ENCODE peak calls at places on chromosomes 5 and 9, in ten cellular contexts. N is activated naive CD4-positive, alpha-beta T cell; F is T-helper 2 cell; P is astrocyte of the spinal cord; J is posterior cingulate gyrus; U is Jurkat, Clone E6-1; L is Right ventricle myocardium superior; O is hypothalamus; W is GDM1; A is GM04504. R is an unnamed sample.

GRCh38 chr9:134778841-134779411 is 101.7 kb upstream of the FCN2 start:
- DNase-seq in P (peak), A (no peak), J (peak), U (no peak), F (no peak), N (no peak), W (no peak), L (peak), O (no peak), R (peak)

GRCh38 chr5:43193171-43193951 is 1.3 kb downstream of the NIM1K start:
- DNase-seq in U (peak), N (no peak), O (no peak), L (no peak), J (no peak), W (no peak), A (peak), F (peak), P (peak), R (peak)

GRCh38 chr5:136754216-136754615 is 388.9 kb upstream of the TRPC7 start:
- DNase-seq in P (no peak), W (no peak), N (no peak), J (no peak), O (no peak), F (no peak), U (no peak), L (no peak), A (no peak), R (no peak)

GRCh38 chr5:73673161-73673591 is 47.2 kb downstream of the ARHGEF28 start:
- DNase-seq in P (peak), O (no peak), F (no peak), L (no peak), N (no peak), J (no peak), W (peak), U (no peak), A (peak), R (no peak)

GRCh38 chr9:36276840-36277239 is 18.6 kb upstream of the GNE start:
- DNase-seq in W (no peak), P (peak), U (no peak), L (no peak), J (no peak), A (peak), N (no peak), O (no peak), F (no peak), R (no peak)

GRCh38 chr5:13917061-13917460 is 27.4 kb downstream of the DNAH5 start:
- DNase-seq in O (no peak), N (no peak), L (no peak), P (no peak), F (no peak), W (no peak), J (no peak), A (no peak), U (no peak), R (no peak)

GRCh38 chr9:131981116-131981847 is 98.4 kb downstream of the MED27 start:
- DNase-seq in O (no peak), A (no peak), W (no peak), U (no peak), F (no peak), J (no peak), N (no peak), L (no peak), P (peak), R (no peak)

GRCh38 chr5:82924990-82925385 is 152.2 kb downstream of the TMEM167A start:
- DNase-seq in F (no peak), J (no peak), O (no peak), N (no peak), W (no peak), U (no peak), P (peak), L (no peak), A (no peak), R (no peak)

GRCh38 chr5:139390639-139391569 is 1.2 kb upstream of the MZB1 start:
- DNase-seq in J (no peak), O (no peak), F (no peak), U (no peak), A (no peak), L (no peak), W (no peak), P (no peak), N (no peak), R (no peak)

GRCh38 chr5:2633992-2634391 is 117.5 kb downstream of the IRX2 start:
- DNase-seq in A (no peak), U (no peak), F (no peak), P (no peak), N (no peak), W (no peak), O (no peak), L (no peak), J (peak), R (no peak)

GRCh38 chr5:147673276-147673675 is 109.3 kb downstream of the JAKMIP2 start:
- DNase-seq in U (no peak), N (no peak), A (no peak), W (no peak), L (no peak), P (no peak), J (no peak), F (no peak), O (no peak), R (peak)

GRCh38 chr5:108432024-108432423 is 50.1 kb upstream of the FBXL17 start:
- DNase-seq in P (peak), J (no peak), L (no peak), O (no peak), F (no peak), U (no peak), A (peak), W (no peak), N (no peak), R (no peak)

GRCh38 chr5:79107020-79107796 is 4.4 kb upstream of the BHMT start:
- DNase-seq in J (no peak), L (no peak), F (no peak), U (no peak), W (no peak), O (no peak), N (no peak), P (no peak), A (no peak), R (no peak)

GRCh38 chr5:40429258-40430111 is 250.2 kb upstream of the PTGER4 start:
- DNase-seq in A (no peak), J (no peak), L (peak), U (peak), N (no peak), P (peak), W (no peak), F (no peak), O (no peak), R (no peak)

GRCh38 chr9:79353856-79354520 is 217.8 kb upstream of the TLE4 start:
- DNase-seq in A (peak), P (peak), N (no peak), F (no peak), W (no peak), L (no peak), O (no peak), J (no peak), U (no peak), R (no peak)

GRCh38 chr5:107092695-107093094 is 578.0 kb downstream of the EFNA5 start:
- DNase-seq in O (no peak), U (no peak), A (no peak), P (no peak), L (no peak), N (no peak), F (no peak), J (no peak), W (no peak), R (no peak)

GRCh38 chr5:145495171-145495570 is 340.0 kb downstream of the PRELID2 start:
- DNase-seq in J (no peak), W (no peak), U (no peak), P (no peak), O (no peak), A (no peak), N (no peak), F (no peak), L (no peak), R (no peak)

GRCh38 chr9:79053613-79054012 is 518.2 kb upstream of the TLE4 start:
- DNase-seq in L (no peak), O (no peak), U (no peak), J (no peak), A (no peak), W (no peak), N (no peak), F (no peak), P (peak), R (no peak)

GRCh38 chr5:154320690-154321089 is 125.1 kb upstream of the SAP30L start:
- DNase-seq in F (no peak), A (no peak), U (no peak), N (no peak), P (peak), O (no peak), J (no peak), W (no peak), L (no peak), R (no peak)

GRCh38 chr9:73152953-73153352 is 1.3 kb downstream of the ANXA1 start:
- DNase-seq in L (no peak), O (no peak), W (no peak), A (no peak), N (no peak), U (no peak), P (no peak), J (no peak), F (no peak), R (no peak)

GRCh38 chr5:42994285-42995151 is 45.6 kb downstream of the ANXA2R start:
- DNase-seq in J (no peak), N (peak), W (peak), U (peak), O (no peak), A (peak), F (peak), L (peak), P (peak), R (peak)

GRCh38 chr9:19642256-19642655 is 146.6 kb downstream of the SLC24A2 start:
- DNase-seq in J (no peak), O (no peak), P (no peak), L (no peak), N (no peak), A (no peak), F (no peak), W (no peak), U (no peak), R (peak)

GRCh38 chr9:83959061-83959460 is 21.0 kb downstream of the HNRNPK start:
- DNase-seq in P (peak), F (no peak), N (no peak), W (no peak), A (peak), J (no peak), L (no peak), U (no peak), O (no peak), R (no peak)

GRCh38 chr5:93512799-93513198 is 68.2 kb downstream of the NR2F1-AS1 start:
- DNase-seq in W (no peak), O (no peak), L (no peak), N (no peak), A (peak), F (no peak), U (no peak), P (peak), J (no peak), R (no peak)

GRCh38 chr9:94160594-94161501 is 76.6 kb downstream of the PTPDC1 start:
- DNase-seq in N (no peak), L (no peak), F (no peak), W (no peak), O (no peak), A (no peak), J (no peak), P (no peak), U (no peak), R (no peak)

GRCh38 chr5:125349432-125349831 is 603.0 kb upstream of the ZNF608 start:
- DNase-seq in L (no peak), J (no peak), U (no peak), A (no peak), W (no peak), P (peak), O (no peak), N (no peak), F (no peak), R (peak)

GRCh38 chr9:125095821-125096443 is 47.4 kb downstream of the SCAI start:
- DNase-seq in J (no peak), N (no peak), A (no peak), W (no peak), O (no peak), F (no peak), P (no peak), U (peak), L (no peak), R (no peak)

GRCh38 chr9:15390200-15390599 is 32.5 kb upstream of the SNAPC3 start:
- DNase-seq in J (no peak), U (no peak), F (no peak), L (no peak), N (no peak), W (no peak), A (no peak), P (no peak), O (no peak), R (no peak)

GRCh38 chr5:89377752-89378455 is 494.9 kb upstream of the MEF2C start:
- DNase-seq in W (no peak), A (no peak), O (no peak), N (no peak), J (no peak), F (no peak), U (no peak), L (no peak), P (no peak), R (no peak)

GRCh38 chr5:98041661-98042060 is 731.8 kb upstream of the RGMB start:
- DNase-seq in W (no peak), P (no peak), L (no peak), J (no peak), F (no peak), N (no peak), A (no peak), U (no peak), O (no peak), R (no peak)

GRCh38 chr5:172990776-172991175 is 7.2 kb downstream of the ATP6V0E1 start:
- DNase-seq in L (no peak), F (no peak), U (no peak), A (no peak), P (no peak), J (no peak), O (no peak), N (no peak), W (no peak), R (no peak)

GRCh38 chr9:136943291-136944093 is 1.0 kb downstream of the FBXW5 start:
- DNase-seq in W (no peak), O (no peak), A (no peak), F (peak), P (peak), N (no peak), U (no peak), L (no peak), J (no peak), R (no peak)

GRCh38 chr5:143596500-143596820 is 193.0 kb upstream of the NR3C1 start:
- DNase-seq in F (no peak), P (no peak), W (no peak), O (no peak), N (no peak), A (no peak), U (no peak), L (no peak), J (no peak), R (no peak)

GRCh38 chr5:69414885-69415583 is at the start of gene MARVELD2:
- DNase-seq in U (no peak), N (no peak), J (peak), P (peak), A (no peak), L (peak), F (peak), O (no peak), W (no peak), R (peak)

GRCh38 chr9:34576593-34576935 is 13.0 kb downstream of the CNTFR start:
- DNase-seq in N (no peak), L (no peak), U (no peak), P (no peak), F (no peak), J (no peak), O (no peak), W (no peak), A (no peak), R (no peak)

GRCh38 chr5:142023836-142024235 is 11.0 kb upstream of the GNPDA1 start:
- DNase-seq in P (no peak), N (no peak), U (no peak), W (no peak), L (no peak), A (no peak), O (no peak), J (no peak), F (no peak), R (no peak)

GRCh38 chr5:103441523-103441922 is 121.1 kb downstream of the NUDT12 start:
- DNase-seq in O (no peak), F (no peak), P (no peak), U (no peak), N (no peak), A (no peak), W (no peak), L (no peak), J (no peak), R (no peak)

GRCh38 chr5:75046366-75047142 is 5.8 kb downstream of the GCNT4 start:
- DNase-seq in N (no peak), O (no peak), F (no peak), L (no peak), U (no peak), A (no peak), J (no peak), P (no peak), W (no peak), R (no peak)